ENCODE peak calls at places on chromosomes 3 and 15, in five cellular contexts. B is BJ, J is tibial nerve, Z is AG04449, O is pancreas. N is an unnamed sample.

GRCh38 chr15:59553879-59554735 is 57.5 kb upstream of the GCNT3 start:
- DNase-seq in B (no peak), Z (no peak), J (no peak), O (no peak), N (no peak)

GRCh38 chr15:66748320-66748779 is 46.3 kb downstream of the SMAD6 start:
- DNase-seq in Z (peak; percentile 68), O (no peak), B (peak; percentile 93), J (no peak), N (no peak)

GRCh38 chr15:73982251-73982962 is 9.7 kb downstream of the STOML1 start:
- DNase-seq in B (peak; percentile 69), O (no peak), J (peak; percentile 61), Z (peak; percentile 81), N (peak; percentile 60)

GRCh38 chr15:77778802-77779201 is 146.1 kb upstream of the LINGO1 start:
- DNase-seq in B (no peak), O (no peak), J (no peak), Z (no peak), N (no peak)

GRCh38 chr3:112857526-112857925 is 10.9 kb upstream of the CD200R1L start:
- DNase-seq in O (no peak), B (no peak), J (no peak), Z (no peak), N (no peak)

GRCh38 chr15:89805241-89806216 is 9.1 kb downstream of the ANPEP start:
- DNase-seq in Z (no peak), B (no peak), J (no peak), O (peak; percentile 60), N (no peak)

GRCh38 chr3:79846148-79846933 is 78.5 kb upstream of the ROBO1 start:
- DNase-seq in B (no peak), J (no peak), Z (no peak), O (no peak), N (no peak)

GRCh38 chr3:15510493-15510892 is 11.0 kb downstream of the COLQ start:
- DNase-seq in B (no peak), O (no peak), Z (no peak), J (no peak), N (no peak)

GRCh38 chr3:149179225-149179624 is 42.4 kb downstream of the CP start:
- DNase-seq in B (peak; percentile 37), Z (peak; percentile 34), J (no peak), O (no peak), N (no peak)

GRCh38 chr15:92541197-92542190 is 114.1 kb downstream of the FAM174B start:
- DNase-seq in O (no peak), Z (no peak), B (no peak), J (no peak), N (no peak)

GRCh38 chr3:58530354-58530865 is 6.6 kb downstream of the ACOX2 start:
- DNase-seq in O (no peak), B (no peak), J (no peak), Z (no peak), N (no peak)

GRCh38 chr15:33125883-33126535 is 68.5 kb downstream of the FMN1 start:
- DNase-seq in J (no peak), Z (no peak), O (no peak), B (no peak), N (no peak)

GRCh38 chr3:43294975-43295374 is 8.6 kb downstream of the SNRK start:
- DNase-seq in B (no peak), O (no peak), Z (no peak), J (no peak), N (no peak)

GRCh38 chr15:73957276-73957675 is 31.0 kb downstream of the LOXL1 start:
- DNase-seq in O (no peak), B (no peak), Z (no peak), J (no peak), N (no peak)

GRCh38 chr3:182728248-182728647 is 65.1 kb upstream of the ATP11B start:
- DNase-seq in B (no peak), Z (no peak), O (no peak), J (no peak), N (no peak)

GRCh38 chr15:42056934-42057743 is 36.3 kb upstream of the PLA2G4E start:
- DNase-seq in Z (no peak), B (no peak), J (no peak), O (peak; percentile 87), N (peak; percentile 88)

GRCh38 chr3:49602877-49603411 is 48.7 kb downstream of the BSN start:
- DNase-seq in Z (no peak), O (no peak), J (no peak), B (no peak), N (no peak)

GRCh38 chr3:41265011-41265545 is 65.8 kb downstream of the CTNNB1 start:
- DNase-seq in B (no peak), O (no peak), J (no peak), Z (no peak), N (no peak)

GRCh38 chr3:73521936-73522335 is 102.8 kb downstream of the PDZRN3 start:
- DNase-seq in Z (no peak), J (no peak), B (no peak), O (no peak), N (peak; percentile 66)
- H3K4me3 ChIP-seq in Z (no peak overlapping the region), J (no peak overlapping the region), B (no peak overlapping the region), O (no peak overlapping the region), N (no peak overlapping the region)

GRCh38 chr3:71245971-71246860 is 337.3 kb downstream of the FOXP1 start:
- DNase-seq in Z (no peak), O (no peak), J (no peak), B (no peak), N (no peak)

GRCh38 chr3:71244153-71245051 is 339.1 kb downstream of the FOXP1 start:
- DNase-seq in Z (no peak), O (no peak), B (no peak), J (no peak), N (no peak)

GRCh38 chr3:71247221-71247947 is 336.1 kb downstream of the FOXP1 start:
- DNase-seq in J (no peak), O (peak; percentile 37), B (no peak), Z (no peak), N (no peak)

GRCh38 chr3:71243230-71243629 is 340.3 kb downstream of the FOXP1 start:
- DNase-seq in B (no peak), O (no peak), J (no peak), Z (no peak), N (no peak)

GRCh38 chr3:71245052-71245488 is 338.5 kb downstream of the FOXP1 start:
- DNase-seq in B (peak; percentile 19), Z (peak; percentile 60), O (no peak), J (no peak), N (no peak)
- H3K4me3 ChIP-seq in B (no peak overlapping the region), Z (peak overlapping the region; percentile 43), O (no peak overlapping the region), J (no peak overlapping the region), N (no peak overlapping the region)

GRCh38 chr3:128730521-128730920 is 4.5 kb downstream of the RAB7A start:
- DNase-seq in O (no peak), Z (no peak), B (no peak), J (no peak), N (no peak)
- H3K4me3 ChIP-seq in O (no peak overlapping the region), Z (no peak overlapping the region), B (no peak overlapping the region), J (no peak overlapping the region), N (no peak overlapping the region)

GRCh38 chr15:52018244-52018643 is 775 bp upstream of the MAPK6 start:
- DNase-seq in Z (no peak), O (no peak), J (no peak), B (no peak), N (no peak)
- H3K4me3 ChIP-seq in Z (no peak overlapping the region), O (no peak overlapping the region), J (peak overlapping the region; percentile 72), B (no peak overlapping the region), N (no peak overlapping the region)

GRCh38 chr3:78511840-78512239 is 1256.0 kb downstream of the ROBO1 start:
- DNase-seq in B (no peak), O (no peak), J (no peak), Z (no peak), N (no peak)

GRCh38 chr3:78506581-78507195 is 1261.1 kb downstream of the ROBO1 start:
- DNase-seq in Z (no peak), B (peak; percentile 59), O (no peak), J (no peak), N (no peak)

GRCh38 chr3:78507196-78507984 is 1260.4 kb downstream of the ROBO1 start:
- DNase-seq in B (no peak), J (no peak), Z (no peak), O (no peak), N (no peak)

GRCh38 chr3:78506038-78506437 is 1261.8 kb downstream of the ROBO1 start:
- DNase-seq in O (no peak), B (no peak), J (no peak), Z (no peak), N (no peak)
- H3K4me3 ChIP-seq in O (no peak overlapping the region), B (no peak overlapping the region), J (no peak overlapping the region), Z (no peak overlapping the region), N (no peak overlapping the region)

GRCh38 chr3:157235291-157235690 is 75.3 kb upstream of the CCNL1 start:
- DNase-seq in O (no peak), Z (no peak), B (no peak), J (no peak), N (no peak)
- H3K4me3 ChIP-seq in O (no peak overlapping the region), Z (no peak overlapping the region), B (no peak overlapping the region), J (no peak overlapping the region), N (no peak overlapping the region)

DNA sequence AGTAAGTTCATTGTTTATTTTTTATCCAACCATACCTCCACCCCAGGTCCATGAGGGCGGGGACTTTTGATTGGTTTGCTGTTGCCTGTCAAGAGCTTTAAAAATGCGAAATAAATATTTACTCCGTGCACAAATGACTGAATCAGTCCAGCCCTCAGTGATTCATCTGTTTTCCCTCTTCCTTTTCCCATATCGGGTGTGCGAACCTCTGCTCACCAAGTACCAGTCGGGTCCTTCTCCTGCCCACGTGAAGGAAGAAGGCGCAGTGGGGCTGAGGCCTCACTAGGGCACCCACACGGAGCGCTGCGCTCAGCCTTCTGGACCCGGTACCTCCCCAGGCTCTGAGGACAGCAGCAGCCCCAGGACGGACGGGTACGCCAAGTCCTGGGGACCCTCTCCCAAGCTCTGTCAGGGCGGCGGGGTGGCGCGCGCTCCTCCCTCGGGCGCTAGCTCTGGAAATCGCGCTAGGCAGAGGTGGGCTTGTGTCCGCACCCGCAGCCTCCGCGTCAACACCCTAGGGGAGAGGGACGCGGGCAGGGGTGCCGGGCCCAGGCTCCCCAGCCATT is 70.5 kb upstream of the EPHB3 start:
- DNase-seq in O (no peak), Z (no peak), J (no peak), B (no peak), N (peak; percentile 64)
- H3K4me3 ChIP-seq in O (no peak overlapping the region), Z (no peak overlapping the region), J (no peak overlapping the region), B (no peak overlapping the region), N (no peak overlapping the region)

GRCh38 chr3:11379238-11379823 is 107.1 kb downstream of the ATG7 start:
- DNase-seq in B (peak; percentile 15), J (no peak), O (no peak), Z (no peak), N (no peak)

GRCh38 chr3:11377726-11378125 is 105.5 kb downstream of the ATG7 start:
- DNase-seq in B (no peak), J (no peak), Z (no peak), O (no peak), N (no peak)

GRCh38 chr3:11380314-11380713 is 108.1 kb downstream of the ATG7 start:
- DNase-seq in B (no peak), J (no peak), O (no peak), Z (no peak), N (no peak)

GRCh38 chr3:11381563-11381962 is 109.4 kb downstream of the ATG7 start:
- DNase-seq in O (no peak), Z (no peak), B (no peak), J (no peak), N (no peak)

DNA sequence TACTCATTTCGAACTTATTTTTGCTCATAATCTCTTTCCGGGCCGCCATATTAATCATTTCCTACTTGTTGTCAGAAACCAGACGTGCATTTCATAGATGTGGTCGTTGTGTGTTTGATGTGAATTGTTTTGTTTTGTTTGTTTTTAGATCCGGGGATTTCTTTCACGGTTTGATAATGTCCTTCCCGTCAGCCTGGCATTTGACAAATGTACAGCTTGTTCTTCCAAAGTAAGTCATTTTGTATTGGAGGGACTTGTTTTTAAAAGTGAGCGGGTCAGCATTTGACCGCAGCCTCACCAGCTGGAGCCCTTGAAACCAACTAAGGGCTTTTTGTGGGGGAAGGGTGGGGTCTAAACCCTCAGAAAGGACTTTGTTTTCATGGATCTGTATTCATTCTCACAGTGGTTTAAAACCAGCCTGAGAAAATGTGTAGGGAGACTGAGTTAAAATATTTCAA is 107.7 kb downstream of the ATG7 start:
- DNase-seq in J (no peak), Z (no peak), B (no peak), O (no peak), N (no peak)
- H3K4me3 ChIP-seq in J (no peak overlapping the region), Z (no peak overlapping the region), B (no peak overlapping the region), O (no peak overlapping the region), N (no peak overlapping the region)